ENCODE peak calls at places on chromosome 14, in seven cellular contexts. Y, Z, U, Q, I, L and D are unnamed samples.
A peak's percentile ranks its signal among the peaks of the same experiment; 100 is the strongest.

GRCh38 chr14:53355581-53356112 is 202.5 kb upstream of the DDHD1 start:
- DNase-seq in Y (no peak), Z (no peak), U (no peak), Q (peak; percentile 18), I (no peak), L (peak; percentile 6), D (peak; percentile 35)

GRCh38 chr14:50023671-50024490 is 92.5 kb downstream of the VCPKMT start:
- DNase-seq in Y (no peak), Z (no peak), U (no peak), Q (peak; percentile 78), I (no peak), L (peak; percentile 68), D (no peak)

GRCh38 chr14:81219821-81220487 is 805 bp downstream of the GTF2A1 start:
- DNase-seq in Y (no peak), Z (peak; percentile 85), U (no peak), Q (peak; percentile 43), I (peak; percentile 43), L (no peak), D (no peak)

GRCh38 chr14:24861083-24861630 is 188.8 kb downstream of the STXBP6 start:
- DNase-seq in Y (no peak), Z (no peak), U (no peak), Q (no peak), I (no peak), L (no peak), D (no peak)

GRCh38 chr14:76977793-76978730 is 50.4 kb downstream of the IRF2BPL start:
- DNase-seq in Y (peak; percentile 70), Z (peak; percentile 88), U (no peak), Q (peak; percentile 83), I (peak; percentile 41), L (no peak), D (no peak)

GRCh38 chr14:93543766-93544165 is 113.0 kb downstream of the UNC79 start:
- DNase-seq in Y (no peak), Z (peak; percentile 22), U (no peak), Q (no peak), I (no peak), L (peak; percentile 3), D (no peak)

GRCh38 chr14:40204441-40205175 is 772.4 kb upstream of the FBXO33 start:
- DNase-seq in Y (no peak), Z (no peak), U (no peak), Q (no peak), I (no peak), L (no peak), D (no peak)

GRCh38 chr14:28406181-28406580 is 360.4 kb upstream of the FOXG1 start:
- DNase-seq in Y (no peak), Z (no peak), U (no peak), Q (no peak), I (no peak), L (no peak), D (no peak)

GRCh38 chr14:58822856-58823255 is 185.1 kb downstream of the DACT1 start:
- DNase-seq in Y (no peak), Z (no peak), U (no peak), Q (no peak), I (no peak), L (no peak), D (no peak)

GRCh38 chr14:69580009-69580577 is 5.4 kb upstream of the CCDC177 start:
- DNase-seq in Y (no peak), Z (peak; percentile 92), U (no peak), Q (no peak), I (peak; percentile 30), L (peak; percentile 60), D (no peak)

GRCh38 chr14:68795602-68796417 is 2.9 kb upstream of the ZFP36L1 start:
- DNase-seq in Y (peak; percentile 84), Z (peak; percentile 91), U (no peak), Q (peak; percentile 87), I (peak; percentile 85), L (no peak), D (no peak)

GRCh38 chr14:57461777-57462320 is 31.8 kb downstream of the CCDC198 start:
- DNase-seq in Y (no peak), Z (no peak), U (no peak), Q (no peak), I (no peak), L (no peak), D (no peak)

GRCh38 chr14:100328495-100329163 is 5.5 kb downstream of the SLC25A47 start:
- DNase-seq in Y (no peak), Z (no peak), U (no peak), Q (no peak), I (no peak), L (no peak), D (no peak)

GRCh38 chr14:22084393-22085281 is 411.0 kb upstream of the OR4E1 start:
- DNase-seq in Y (no peak), Z (peak; percentile 69), U (no peak), Q (peak; percentile 38), I (no peak), L (peak; percentile 8), D (no peak)

GRCh38 chr14:98227000-98227726 is 1044.8 kb downstream of the BCL11B start:
- DNase-seq in Y (no peak), Z (no peak), U (no peak), Q (no peak), I (no peak), L (no peak), D (no peak)

GRCh38 chr14:63467440-63468072 is 75.6 kb downstream of the PPP2R5E start:
- DNase-seq in Y (no peak), Z (no peak), U (no peak), Q (no peak), I (no peak), L (no peak), D (no peak)
- TF ChIP-seq POLR2A in Y (no peak), Z (no peak), U (no peak), Q (no peak), I (no peak), L (no peak), D (no peak)

DNA sequence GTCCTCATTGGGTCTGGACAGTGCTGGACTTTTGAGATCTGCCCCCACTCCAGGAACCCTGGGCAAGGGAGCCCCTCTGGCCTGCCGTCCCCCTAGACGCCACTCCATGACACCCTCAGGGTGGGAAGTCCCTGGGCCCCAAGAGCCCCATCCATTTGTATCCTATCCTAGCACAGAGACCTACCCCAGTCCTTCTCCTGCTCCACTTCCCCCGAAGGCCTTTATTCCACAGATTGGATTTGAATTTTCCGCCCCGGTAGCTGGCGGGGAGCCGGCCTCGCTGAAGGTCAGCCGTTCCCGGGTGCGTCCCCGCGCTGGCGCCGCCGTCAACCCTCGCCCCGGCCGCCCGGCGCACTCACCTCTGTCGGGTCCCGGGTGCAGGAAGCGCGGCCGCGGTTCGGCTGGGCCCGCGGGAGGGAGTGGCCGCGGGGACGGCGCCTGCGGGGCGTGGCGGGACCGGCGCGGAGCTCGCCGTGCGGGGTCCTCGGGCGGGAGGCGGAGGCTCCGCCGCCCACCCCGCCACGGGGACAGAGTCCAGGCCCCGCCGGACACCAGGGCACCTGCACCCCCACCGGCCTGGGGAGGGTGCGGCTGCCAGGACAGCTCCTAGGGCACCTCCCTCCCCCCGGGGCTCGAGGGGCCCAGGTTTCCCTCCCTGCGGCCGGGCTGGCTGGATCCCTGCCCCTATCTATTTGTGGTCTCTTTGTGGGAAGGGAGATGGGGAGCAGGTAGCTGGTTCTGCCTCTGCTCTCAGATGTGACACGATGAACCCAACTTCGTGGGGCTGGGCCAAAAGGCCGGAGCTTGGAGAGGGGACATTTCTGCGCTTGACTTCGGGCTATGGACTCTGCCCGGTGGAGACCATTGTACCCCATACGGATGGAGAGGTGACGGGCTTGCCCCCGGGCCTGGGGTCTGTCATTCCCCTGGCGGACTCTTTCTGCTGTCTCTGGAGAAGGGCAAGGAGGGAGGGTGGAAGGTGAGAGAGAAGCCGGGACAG is 19.9 kb upstream of the GPR68 start:
- DNase-seq in Y (no peak), Z (peak; percentile 51), U (no peak), Q (no peak), I (peak; percentile 57), L (no peak), D (no peak)
- TF ChIP-seq POLR2A in Y (no peak), Z (no peak), U (no peak), Q (no peak), I (no peak), L (no peak), D (no peak)

GRCh38 chr14:64338616-64339316 is 44.6 kb upstream of the ESR2 start:
- DNase-seq in Y (peak; percentile 93), Z (peak; percentile 80), U (peak; percentile 94), Q (peak; percentile 97), I (peak; percentile 94), L (peak; percentile 99), D (peak; percentile 95)
- TF ChIP-seq POLR2A in Y (peak; percentile 36), Z (peak; percentile 73), U (peak; percentile 67), Q (peak; percentile 79), I (no peak), L (peak; percentile 96), D (peak; percentile 67)

GRCh38 chr14:103528512-103529382 is at the start of gene TRMT61A:
- DNase-seq in Y (peak; percentile 77), Z (peak; percentile 94), U (peak; percentile 90), Q (peak; percentile 90), I (peak; percentile 92), L (peak; percentile 95), D (peak; percentile 98)
- TF ChIP-seq POLR2A in Y (peak; percentile 20), Z (no peak), U (no peak), Q (no peak), I (no peak), L (peak; percentile 82), D (peak; percentile 33)

GRCh38 chr14:39181693-39182047 is 6.6 kb downstream of the PNN start:
- DNase-seq in Y (no peak), Z (no peak), U (no peak), Q (no peak), I (no peak), L (no peak), D (no peak)

GRCh38 chr14:39182770-39183684 is 8.0 kb downstream of the PNN start:
- DNase-seq in Y (no peak), Z (no peak), U (no peak), Q (no peak), I (no peak), L (no peak), D (no peak)

GRCh38 chr14:39179042-39179441 is 4.0 kb downstream of the PNN start:
- DNase-seq in Y (no peak), Z (no peak), U (no peak), Q (no peak), I (no peak), L (no peak), D (no peak)

GRCh38 chr14:39180553-39180952 is 5.5 kb downstream of the PNN start:
- DNase-seq in Y (no peak), Z (no peak), U (no peak), Q (no peak), I (no peak), L (no peak), D (no peak)

DNA sequence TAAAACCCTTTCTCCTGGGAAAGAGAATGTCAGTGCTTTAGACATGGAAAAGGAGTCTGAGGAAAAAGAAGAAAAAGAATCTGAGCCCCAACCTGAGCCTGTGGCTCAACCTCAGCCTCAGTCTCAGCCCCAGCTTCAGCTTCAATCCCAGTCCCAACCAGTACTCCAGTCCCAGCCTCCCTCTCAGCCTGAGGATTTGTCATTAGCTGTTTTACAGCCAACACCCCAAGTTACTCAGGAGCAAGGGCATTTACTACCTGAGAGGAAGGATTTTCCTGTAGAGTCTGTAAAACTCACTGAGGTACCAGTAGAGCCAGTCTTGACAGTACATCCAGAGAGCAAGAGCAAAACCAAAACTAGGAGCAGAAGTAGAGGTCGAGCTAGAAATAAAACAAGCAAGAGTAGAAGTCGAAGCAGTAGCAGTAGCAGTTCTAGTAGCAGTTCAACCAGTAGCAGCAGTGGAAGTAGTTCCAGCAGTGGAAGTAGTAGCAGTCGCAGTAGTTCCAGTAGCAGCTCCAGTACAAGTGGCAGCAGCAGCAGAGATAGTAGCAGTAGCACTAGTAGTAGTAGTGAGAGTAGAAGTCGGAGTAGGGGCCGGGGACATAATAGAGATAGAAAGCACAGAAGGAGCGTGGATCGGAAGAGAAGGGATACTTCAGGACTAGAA is 6.1 kb downstream of the PNN start:
- DNase-seq in Y (no peak), Z (no peak), U (no peak), Q (no peak), I (no peak), L (no peak), D (no peak)
- TF ChIP-seq POLR2A in Y (no peak), Z (peak; percentile 40), U (no peak), Q (no peak), I (no peak), L (no peak), D (no peak)